ENCODE peak calls at places on chromosomes 11 and 22, in four cellular contexts. V, G, Y and P are unnamed samples.

GRCh38 chr11:71977743-71978418 is 20.8 kb upstream of the IL18BP start:
- DNase-seq in Y (peak; percentile 54), G (no peak), V (no peak), P (peak; percentile 87)

GRCh38 chr11:6637871-6638270 is 17.7 kb downstream of the DCHS1 start:
- DNase-seq in V (no peak), Y (no peak), G (no peak), P (no peak)

GRCh38 chr11:86151188-86152005 is 82.5 kb upstream of the PICALM start:
- DNase-seq in V (no peak), G (peak; percentile 13), Y (no peak), P (no peak)

GRCh38 chr11:40037005-40037404 is 1422.4 kb downstream of the LRRC4C start:
- DNase-seq in G (no peak), Y (no peak), V (no peak), P (no peak)

GRCh38 chr11:10257478-10257877 is 36.5 kb downstream of the SBF2 start:
- DNase-seq in G (no peak), Y (no peak), V (no peak), P (no peak)

GRCh38 chr11:68146010-68146540 is 24.9 kb upstream of the CHKA start:
- DNase-seq in Y (no peak), G (no peak), V (peak; percentile 82), P (no peak)

GRCh38 chr11:91513734-91514133 is 710.9 kb upstream of the FAT3 start:
- DNase-seq in Y (no peak), G (no peak), V (no peak), P (no peak)

GRCh38 chr11:72425053-72425980 is 9.0 kb downstream of the CLPB start:
- DNase-seq in V (peak; percentile 60), G (no peak), Y (no peak), P (no peak)

GRCh38 chr11:19444231-19444630 is 203.5 kb upstream of the E2F8 start:
- DNase-seq in Y (no peak), G (no peak), V (no peak), P (no peak)

GRCh38 chr11:129536338-129536737 is 160.7 kb downstream of the BARX2 start:
- DNase-seq in V (no peak), Y (no peak), G (no peak), P (no peak)

GRCh38 chr11:8099291-8099899 is 18.4 kb downstream of the TUB start:
- DNase-seq in Y (peak; percentile 60), V (peak; percentile 85), G (no peak), P (peak; percentile 89)

GRCh38 chr11:66267379-66268209 is 845 bp upstream of the RAB1B start:
- DNase-seq in G (peak; percentile 89), Y (peak; percentile 82), V (peak; percentile 94), P (peak; percentile 93)

GRCh38 chr11:16555956-16556355 is 182.5 kb upstream of the C11orf58 start:
- DNase-seq in G (no peak), Y (no peak), V (no peak), P (no peak)

GRCh38 chr11:2459016-2459725 is 14.4 kb downstream of the KCNQ1 start:
- DNase-seq in V (no peak), Y (no peak), G (no peak), P (no peak)

GRCh38 chr11:27722945-27723344 is 22.7 kb upstream of the BDNF start:
- DNase-seq in G (no peak), Y (no peak), V (no peak), P (no peak)

GRCh38 chr22:18024956-18025720 is 777 bp upstream of the MICAL3 start:
- DNase-seq in V (no peak), Y (no peak), G (no peak), P (peak; percentile 19)

GRCh38 chr22:40428796-40429195 is 58.4 kb downstream of the SGSM3 start:
- DNase-seq in Y (no peak), V (no peak), G (no peak), P (no peak)

GRCh38 chr22:38719196-38719595 is 13.5 kb downstream of the GTPBP1 start:
- DNase-seq in Y (no peak), G (no peak), V (peak; percentile 7), P (no peak)

GRCh38 chr11:78423241-78423640 is 5.6 kb upstream of the GAB2 start:
- DNase-seq in Y (no peak), G (no peak), V (no peak), P (no peak)

GRCh38 chr11:31487848-31488247 is 21.6 kb downstream of the IMMP1L start:
- DNase-seq in Y (peak; percentile 15), V (no peak), G (no peak), P (peak; percentile 84)

GRCh38 chr11:107102692-107103463 is 84.6 kb upstream of the GUCY1A2 start:
- DNase-seq in Y (no peak), V (no peak), G (no peak), P (peak; percentile 72)

GRCh38 chr11:77198440-77198849 is 70.4 kb downstream of the MYO7A start:
- DNase-seq in G (no peak), V (no peak), Y (no peak), P (peak; percentile 85)

GRCh38 chr11:77204792-77205466 is 76.9 kb downstream of the MYO7A start:
- DNase-seq in G (no peak), Y (no peak), V (no peak), P (no peak)

GRCh38 chr11:90468923-90469322 is 246.1 kb upstream of the CHORDC1 start:
- DNase-seq in Y (no peak), G (no peak), V (no peak), P (no peak)

GRCh38 chr22:41725510-41726110 is 26.3 kb downstream of the MEI1 start:
- DNase-seq in Y (no peak), V (no peak), G (no peak), P (no peak)

GRCh38 chr11:697028-697491 is 1.4 kb downstream of the TMEM80 start:
- DNase-seq in V (no peak), G (peak; percentile 64), Y (no peak), P (peak; percentile 54)

GRCh38 chr11:70637186-70637800 is 239.0 kb downstream of the CTTN start:
- DNase-seq in V (no peak), Y (no peak), G (no peak), P (no peak)

GRCh38 chr22:39382410-39382809 is 17.2 kb upstream of the TAB1 start:
- DNase-seq in G (peak; percentile 65), V (no peak), Y (no peak), P (no peak)

GRCh38 chr11:83192846-83193245 is 666 bp upstream of the ANKRD42 start:
- DNase-seq in V (no peak), G (no peak), Y (no peak), P (no peak)

GRCh38 chr22:38731703-38732161 is 24.1 kb downstream of the SUN2 start:
- DNase-seq in Y (no peak), V (peak; percentile 53), G (no peak), P (no peak)

GRCh38 chr11:106594751-106595351 is 423.4 kb downstream of the GUCY1A2 start:
- DNase-seq in G (no peak), V (no peak), Y (no peak), P (no peak)

GRCh38 chr11:1908579-1908978 is 10.9 kb upstream of the TNNT3 start:
- DNase-seq in V (no peak), Y (no peak), G (no peak), P (no peak)

GRCh38 chr11:9293646-9294045 is 20.7 kb downstream of the TMEM41B start:
- DNase-seq in V (no peak), G (no peak), Y (no peak), P (no peak)

GRCh38 chr11:125223901-125224331 is 59.4 kb downstream of the PKNOX2 start:
- DNase-seq in Y (no peak), V (no peak), G (no peak), P (no peak)

GRCh38 chr22:27906241-27906640 is 12.8 kb downstream of the PITPNB start:
- DNase-seq in G (no peak), Y (no peak), V (no peak), P (no peak)

GRCh38 chr22:17638182-17638431 is 450 bp upstream of the BCL2L13 start:
- DNase-seq in Y (no peak), V (no peak), G (no peak), P (peak; percentile 72)

GRCh38 chr11:16778286-16778685 is 39.8 kb downstream of the C11orf58 start:
- DNase-seq in G (no peak), V (no peak), Y (no peak), P (no peak)

GRCh38 chr22:43851058-43851978 is 11.0 kb downstream of the SULT4A1 start:
- DNase-seq in V (peak; percentile 21), G (no peak), Y (no peak), P (no peak)

GRCh38 chr11:2389344-2390026 is 11.1 kb upstream of the TSSC4 start:
- DNase-seq in Y (no peak), V (no peak), G (no peak), P (peak; percentile 77)

DNA sequence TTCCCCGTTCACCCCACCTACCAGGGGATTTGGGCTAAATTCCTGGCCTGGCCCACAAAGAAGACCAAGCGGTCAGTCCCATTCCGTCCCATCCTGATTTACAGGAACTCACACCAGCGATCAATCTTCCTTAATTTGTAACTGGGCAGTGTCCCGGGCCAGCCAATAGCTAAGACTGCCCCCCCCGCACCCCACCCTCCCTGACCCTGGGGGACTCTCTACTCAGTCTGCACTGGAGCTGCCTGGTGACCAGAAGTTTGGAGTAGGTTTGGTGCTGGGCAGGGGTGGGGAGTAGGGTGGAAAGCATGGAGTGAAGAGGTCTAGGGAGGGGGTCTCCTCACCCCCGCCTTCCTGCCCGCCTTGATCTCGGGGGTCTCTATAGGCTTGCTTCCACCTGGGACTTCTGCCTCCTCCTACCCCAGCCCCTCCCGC is at the start of gene SERPING1:
- DNase-seq in G (no peak), V (peak; percentile 84), Y (no peak), P (no peak)
- H3K4me3 ChIP-seq in G (no peak within 1 kb of the TSS), V (peak within 1 kb of the TSS; percentile 61), Y (no peak within 1 kb of the TSS), P (no peak within 1 kb of the TSS)

GRCh38 chr22:29275819-29276565 is 7.9 kb downstream of the EWSR1 start:
- DNase-seq in V (no peak), Y (no peak), G (no peak), P (no peak)
- H3K4me3 ChIP-seq in V (no peak overlapping the region), Y (no peak overlapping the region), G (no peak overlapping the region), P (no peak overlapping the region)

GRCh38 chr11:118633319-118633690 is 25.9 kb downstream of the PHLDB1 start:
- DNase-seq in Y (no peak), V (no peak), G (no peak), P (no peak)

GRCh38 chr11:118635642-118636041 is 28.2 kb downstream of the PHLDB1 start:
- DNase-seq in Y (no peak), G (no peak), V (no peak), P (no peak)

GRCh38 chr11:118633979-118634378 is 26.6 kb downstream of the PHLDB1 start:
- DNase-seq in G (no peak), V (no peak), Y (no peak), P (no peak)

GRCh38 chr11:118635237-118635591 is 27.8 kb downstream of the PHLDB1 start:
- DNase-seq in G (no peak), Y (no peak), V (no peak), P (no peak)

GRCh38 chr11:118634435-118635236 is 27.2 kb downstream of the PHLDB1 start:
- DNase-seq in G (no peak), V (peak; percentile 90), Y (peak; percentile 10), P (no peak)
- H3K4me3 ChIP-seq in G (no peak overlapping the region), V (peak overlapping the region; percentile 47), Y (no peak overlapping the region), P (no peak overlapping the region)

GRCh38 chr11:102560555-102561011 is 30.0 kb upstream of the MMP7 start:
- DNase-seq in Y (peak; percentile 20), V (no peak), G (peak; percentile 73), P (peak; percentile 60)
- H3K4me3 ChIP-seq in Y (peak overlapping the region; percentile 65), V (peak overlapping the region; percentile 44), G (no peak overlapping the region), P (peak overlapping the region; percentile 27)